ENCODE peak calls at places on chromosome 17, in eight cellular contexts. One of them, this sample, is unnamed.

GRCh38 chr17:54991567-54991966 is 23.0 kb downstream of the STXBP4 start:
- DNase-seq in heart left ventricle: no peak
- DNase-seq in body of pancreas: no peak
- DNase-seq in activated CD4-positive, alpha-beta T cell treated with anti-CD3 and anti-CD28 coated beads for 48 hours: no peak
- DNase-seq in activated naive CD4-positive, alpha-beta T cell treated with anti-CD3 and anti-CD28 coated beads, Interleukin-2, amount 50 U/mL, for 72 hours: no peak
- DNase-seq in upper lobe of right lung: no peak
- DNase-seq in NCI-H510A: no peak
- DNase-seq in MV-4-11: no peak
- DNase-seq in this sample: no peak

GRCh38 chr17:3867606-3868005 is 21.6 kb upstream of the NCBP3 start:
- DNase-seq in activated naive CD4-positive, alpha-beta T cell treated with anti-CD3 and anti-CD28 coated beads, Interleukin-2, amount 50 U/mL, for 72 hours: no peak
- DNase-seq in NCI-H510A: no peak
- DNase-seq in upper lobe of right lung: no peak
- DNase-seq in activated CD4-positive, alpha-beta T cell treated with anti-CD3 and anti-CD28 coated beads for 48 hours: no peak
- DNase-seq in MV-4-11: no peak
- DNase-seq in heart left ventricle: no peak
- DNase-seq in body of pancreas: no peak
- DNase-seq in this sample: no peak

GRCh38 chr17:49249292-49249794 is 18.8 kb upstream of the PHOSPHO1 start:
- DNase-seq in activated CD4-positive, alpha-beta T cell treated with anti-CD3 and anti-CD28 coated beads for 48 hours: no peak
- DNase-seq in upper lobe of right lung: peak
- DNase-seq in MV-4-11: no peak
- DNase-seq in activated naive CD4-positive, alpha-beta T cell treated with anti-CD3 and anti-CD28 coated beads, Interleukin-2, amount 50 U/mL, for 72 hours: no peak
- DNase-seq in NCI-H510A: no peak
- DNase-seq in body of pancreas: no peak
- DNase-seq in heart left ventricle: peak
- DNase-seq in this sample: no peak

GRCh38 chr17:68642118-68642412 is 40.9 kb upstream of the FAM20A start:
- DNase-seq in heart left ventricle: no peak
- DNase-seq in upper lobe of right lung: no peak
- DNase-seq in NCI-H510A: no peak
- DNase-seq in activated CD4-positive, alpha-beta T cell treated with anti-CD3 and anti-CD28 coated beads for 48 hours: no peak
- DNase-seq in activated naive CD4-positive, alpha-beta T cell treated with anti-CD3 and anti-CD28 coated beads, Interleukin-2, amount 50 U/mL, for 72 hours: no peak
- DNase-seq in MV-4-11: no peak
- DNase-seq in body of pancreas: no peak
- DNase-seq in this sample: no peak

GRCh38 chr17:19454074-19454473 is 43.0 kb downstream of the RNF112 start:
- DNase-seq in activated naive CD4-positive, alpha-beta T cell treated with anti-CD3 and anti-CD28 coated beads, Interleukin-2, amount 50 U/mL, for 72 hours: no peak
- DNase-seq in MV-4-11: no peak
- DNase-seq in upper lobe of right lung: no peak
- DNase-seq in NCI-H510A: no peak
- DNase-seq in heart left ventricle: no peak
- DNase-seq in body of pancreas: no peak
- DNase-seq in activated CD4-positive, alpha-beta T cell treated with anti-CD3 and anti-CD28 coated beads for 48 hours: no peak
- DNase-seq in this sample: no peak

GRCh38 chr17:44970136-44970737 is 2.1 kb upstream of the C1QL1 start:
- DNase-seq in upper lobe of right lung: no peak
- DNase-seq in activated naive CD4-positive, alpha-beta T cell treated with anti-CD3 and anti-CD28 coated beads, Interleukin-2, amount 50 U/mL, for 72 hours: no peak
- DNase-seq in MV-4-11: no peak
- DNase-seq in heart left ventricle: peak
- DNase-seq in body of pancreas: peak
- DNase-seq in NCI-H510A: no peak
- DNase-seq in activated CD4-positive, alpha-beta T cell treated with anti-CD3 and anti-CD28 coated beads for 48 hours: peak
- DNase-seq in this sample: peak

GRCh38 chr17:17387461-17388362 is 84.5 kb downstream of the NT5M start:
- DNase-seq in body of pancreas: peak
- DNase-seq in activated CD4-positive, alpha-beta T cell treated with anti-CD3 and anti-CD28 coated beads for 48 hours: peak
- DNase-seq in heart left ventricle: no peak
- DNase-seq in activated naive CD4-positive, alpha-beta T cell treated with anti-CD3 and anti-CD28 coated beads, Interleukin-2, amount 50 U/mL, for 72 hours: no peak
- DNase-seq in upper lobe of right lung: peak
- DNase-seq in NCI-H510A: peak
- DNase-seq in MV-4-11: no peak
- DNase-seq in this sample: peak

GRCh38 chr17:42704495-42705494 is 22.5 kb downstream of the CNTNAP1 start:
- DNase-seq in activated CD4-positive, alpha-beta T cell treated with anti-CD3 and anti-CD28 coated beads for 48 hours: peak
- DNase-seq in NCI-H510A: no peak
- DNase-seq in MV-4-11: peak
- DNase-seq in upper lobe of right lung: peak
- DNase-seq in heart left ventricle: no peak
- DNase-seq in body of pancreas: no peak
- DNase-seq in activated naive CD4-positive, alpha-beta T cell treated with anti-CD3 and anti-CD28 coated beads, Interleukin-2, amount 50 U/mL, for 72 hours: peak
- DNase-seq in this sample: no peak

GRCh38 chr17:78349831-78350631 is 9.8 kb downstream of the SOCS3 start:
- DNase-seq in heart left ventricle: no peak
- DNase-seq in activated naive CD4-positive, alpha-beta T cell treated with anti-CD3 and anti-CD28 coated beads, Interleukin-2, amount 50 U/mL, for 72 hours: no peak
- DNase-seq in upper lobe of right lung: no peak
- DNase-seq in MV-4-11: peak
- DNase-seq in activated CD4-positive, alpha-beta T cell treated with anti-CD3 and anti-CD28 coated beads for 48 hours: no peak
- DNase-seq in NCI-H510A: no peak
- DNase-seq in body of pancreas: no peak
- DNase-seq in this sample: no peak

GRCh38 chr17:61307905-61308886 is 91.4 kb upstream of the TBX2 start:
- DNase-seq in upper lobe of right lung: no peak
- DNase-seq in body of pancreas: no peak
- DNase-seq in MV-4-11: peak
- DNase-seq in NCI-H510A: no peak
- DNase-seq in activated naive CD4-positive, alpha-beta T cell treated with anti-CD3 and anti-CD28 coated beads, Interleukin-2, amount 50 U/mL, for 72 hours: no peak
- DNase-seq in activated CD4-positive, alpha-beta T cell treated with anti-CD3 and anti-CD28 coated beads for 48 hours: no peak
- DNase-seq in heart left ventricle: no peak
- DNase-seq in this sample: no peak

GRCh38 chr17:28118362-28118761 is 75.9 kb downstream of the NLK start:
- DNase-seq in body of pancreas: no peak
- DNase-seq in activated naive CD4-positive, alpha-beta T cell treated with anti-CD3 and anti-CD28 coated beads, Interleukin-2, amount 50 U/mL, for 72 hours: no peak
- DNase-seq in upper lobe of right lung: no peak
- DNase-seq in MV-4-11: peak
- DNase-seq in NCI-H510A: no peak
- DNase-seq in activated CD4-positive, alpha-beta T cell treated with anti-CD3 and anti-CD28 coated beads for 48 hours: no peak
- DNase-seq in heart left ventricle: no peak
- DNase-seq in this sample: no peak

GRCh38 chr17:71461504-71462197 is 659.2 kb upstream of the SOX9 start:
- DNase-seq in activated CD4-positive, alpha-beta T cell treated with anti-CD3 and anti-CD28 coated beads for 48 hours: no peak
- DNase-seq in MV-4-11: no peak
- DNase-seq in NCI-H510A: no peak
- DNase-seq in body of pancreas: no peak
- DNase-seq in heart left ventricle: no peak
- DNase-seq in activated naive CD4-positive, alpha-beta T cell treated with anti-CD3 and anti-CD28 coated beads, Interleukin-2, amount 50 U/mL, for 72 hours: no peak
- DNase-seq in upper lobe of right lung: no peak
- DNase-seq in this sample: no peak

GRCh38 chr17:76421054-76421427 is 31.9 kb downstream of the UBE2O start:
- DNase-seq in upper lobe of right lung: no peak
- DNase-seq in NCI-H510A: no peak
- DNase-seq in activated CD4-positive, alpha-beta T cell treated with anti-CD3 and anti-CD28 coated beads for 48 hours: no peak
- DNase-seq in activated naive CD4-positive, alpha-beta T cell treated with anti-CD3 and anti-CD28 coated beads, Interleukin-2, amount 50 U/mL, for 72 hours: no peak
- DNase-seq in MV-4-11: no peak
- DNase-seq in body of pancreas: no peak
- DNase-seq in heart left ventricle: no peak
- DNase-seq in this sample: no peak

GRCh38 chr17:29577009-29577777 is 8.7 kb downstream of the TP53I13 start:
- DNase-seq in NCI-H510A: no peak
- DNase-seq in MV-4-11: no peak
- DNase-seq in activated CD4-positive, alpha-beta T cell treated with anti-CD3 and anti-CD28 coated beads for 48 hours: no peak
- DNase-seq in activated naive CD4-positive, alpha-beta T cell treated with anti-CD3 and anti-CD28 coated beads, Interleukin-2, amount 50 U/mL, for 72 hours: no peak
- DNase-seq in body of pancreas: peak
- DNase-seq in heart left ventricle: no peak
- DNase-seq in upper lobe of right lung: no peak
- DNase-seq in this sample: no peak

GRCh38 chr17:41667280-41668008 is 21.2 kb upstream of the EIF1 start:
- DNase-seq in MV-4-11: peak
- DNase-seq in heart left ventricle: no peak
- DNase-seq in upper lobe of right lung: no peak
- DNase-seq in NCI-H510A: no peak
- DNase-seq in activated CD4-positive, alpha-beta T cell treated with anti-CD3 and anti-CD28 coated beads for 48 hours: no peak
- DNase-seq in body of pancreas: no peak
- DNase-seq in activated naive CD4-positive, alpha-beta T cell treated with anti-CD3 and anti-CD28 coated beads, Interleukin-2, amount 50 U/mL, for 72 hours: no peak
- DNase-seq in this sample: no peak

GRCh38 chr17:63369233-63369632 is 76.9 kb downstream of the CYB561 start:
- DNase-seq in upper lobe of right lung: no peak
- DNase-seq in activated naive CD4-positive, alpha-beta T cell treated with anti-CD3 and anti-CD28 coated beads, Interleukin-2, amount 50 U/mL, for 72 hours: no peak
- DNase-seq in NCI-H510A: no peak
- DNase-seq in body of pancreas: no peak
- DNase-seq in MV-4-11: no peak
- DNase-seq in heart left ventricle: no peak
- DNase-seq in activated CD4-positive, alpha-beta T cell treated with anti-CD3 and anti-CD28 coated beads for 48 hours: no peak
- DNase-seq in this sample: no peak